ENCODE peak calls at places on chromosome 22, in six cellular contexts. One of them, this sample, is unnamed.
A peak's percentile ranks its signal among the peaks of the same experiment; 100 is the strongest.

GRCh38 chr22:49207008-49207775 is 620.5 kb downstream of the BRD1 start:
- DNase-seq in mammary epithelial cell: no peak
- DNase-seq in thoracic aorta: no peak
- DNase-seq in PC-3: no peak
- DNase-seq in pancreas: no peak
- DNase-seq in neuronal stem cell: no peak
- DNase-seq in this sample: no peak

GRCh38 chr22:32411829-32412592 is at the start of gene RTCB:
- DNase-seq in mammary epithelial cell: peak; percentile 91
- DNase-seq in thoracic aorta: peak; percentile 63
- DNase-seq in PC-3: peak; percentile 89
- DNase-seq in pancreas: peak; percentile 80
- DNase-seq in neuronal stem cell: peak; percentile 86
- DNase-seq in this sample: peak; percentile 94

GRCh38 chr22:50306753-50307749 is at the start of gene PLXNB2:
- DNase-seq in mammary epithelial cell: peak; percentile 65
- DNase-seq in thoracic aorta: no peak
- DNase-seq in PC-3: peak; percentile 72
- DNase-seq in pancreas: peak; percentile 92
- DNase-seq in neuronal stem cell: peak; percentile 82
- DNase-seq in this sample: peak; percentile 83

GRCh38 chr22:20437253-20438065 is at the start of gene SCARF2:
- DNase-seq in mammary epithelial cell: no peak
- DNase-seq in thoracic aorta: no peak
- DNase-seq in PC-3: no peak
- DNase-seq in pancreas: peak; percentile 51
- DNase-seq in neuronal stem cell: peak; percentile 56
- DNase-seq in this sample: no peak

GRCh38 chr22:31926969-31927368 is 17.4 kb upstream of the YWHAH start:
- DNase-seq in mammary epithelial cell: peak; percentile 31
- DNase-seq in thoracic aorta: no peak
- DNase-seq in PC-3: no peak
- DNase-seq in pancreas: no peak
- DNase-seq in neuronal stem cell: no peak
- DNase-seq in this sample: no peak

GRCh38 chr22:49590851-49591445 is 236.7 kb downstream of the BRD1 start:
- DNase-seq in mammary epithelial cell: no peak
- DNase-seq in thoracic aorta: no peak
- DNase-seq in PC-3: no peak
- DNase-seq in pancreas: no peak
- DNase-seq in neuronal stem cell: no peak
- DNase-seq in this sample: no peak

GRCh38 chr22:27329966-27330645 is 471.4 kb downstream of the MN1 start:
- DNase-seq in mammary epithelial cell: no peak
- DNase-seq in thoracic aorta: no peak
- DNase-seq in PC-3: no peak
- DNase-seq in pancreas: no peak
- DNase-seq in neuronal stem cell: no peak
- DNase-seq in this sample: no peak

GRCh38 chr22:25405854-25406509 is 158.5 kb upstream of the GRK3 start:
- DNase-seq in mammary epithelial cell: no peak
- DNase-seq in thoracic aorta: no peak
- DNase-seq in PC-3: no peak
- DNase-seq in pancreas: no peak
- DNase-seq in neuronal stem cell: no peak
- DNase-seq in this sample: no peak

GRCh38 chr22:39021552-39022250 is 774 bp downstream of the APOBEC3D start:
- DNase-seq in mammary epithelial cell: no peak
- DNase-seq in thoracic aorta: no peak
- DNase-seq in PC-3: no peak
- DNase-seq in pancreas: no peak
- DNase-seq in neuronal stem cell: no peak
- DNase-seq in this sample: no peak

GRCh38 chr22:23404689-23405365 is 175.3 kb downstream of the IGLL1 start:
- DNase-seq in mammary epithelial cell: no peak
- DNase-seq in thoracic aorta: no peak
- DNase-seq in PC-3: peak; percentile 31
- DNase-seq in pancreas: peak; percentile 35
- DNase-seq in neuronal stem cell: peak; percentile 67
- DNase-seq in this sample: no peak

GRCh38 chr22:29152381-29153138 is 53.1 kb upstream of the EMID1 start:
- DNase-seq in mammary epithelial cell: no peak
- DNase-seq in thoracic aorta: peak; percentile 18
- DNase-seq in PC-3: no peak
- DNase-seq in pancreas: no peak
- DNase-seq in neuronal stem cell: no peak
- DNase-seq in this sample: peak; percentile 51

GRCh38 chr22:23265389-23265700 is 85.0 kb downstream of the BCR start:
- DNase-seq in mammary epithelial cell: no peak
- DNase-seq in thoracic aorta: no peak
- DNase-seq in PC-3: no peak
- DNase-seq in pancreas: no peak
- DNase-seq in neuronal stem cell: no peak
- DNase-seq in this sample: no peak

GRCh38 chr22:48952256-48953102 is 875.2 kb downstream of the BRD1 start:
- DNase-seq in mammary epithelial cell: no peak
- DNase-seq in thoracic aorta: no peak
- DNase-seq in PC-3: no peak
- DNase-seq in pancreas: no peak
- DNase-seq in neuronal stem cell: no peak
- DNase-seq in this sample: peak; percentile 2

GRCh38 chr22:49540571-49541450 is 286.9 kb downstream of the BRD1 start:
- DNase-seq in mammary epithelial cell: no peak
- DNase-seq in thoracic aorta: no peak
- DNase-seq in PC-3: no peak
- DNase-seq in pancreas: no peak
- DNase-seq in neuronal stem cell: no peak
- DNase-seq in this sample: no peak

GRCh38 chr22:25702571-25703167 is 39.3 kb upstream of the MYO18B start:
- DNase-seq in mammary epithelial cell: peak; percentile 75
- DNase-seq in thoracic aorta: no peak
- DNase-seq in PC-3: no peak
- DNase-seq in pancreas: no peak
- DNase-seq in neuronal stem cell: no peak
- DNase-seq in this sample: no peak

GRCh38 chr22:32900856-32901255 is 99.4 kb downstream of the TIMP3 start:
- DNase-seq in mammary epithelial cell: no peak
- DNase-seq in thoracic aorta: no peak
- DNase-seq in PC-3: no peak
- DNase-seq in pancreas: no peak
- DNase-seq in neuronal stem cell: no peak
- DNase-seq in this sample: no peak

GRCh38 chr22:20205964-20206708 is 55.3 kb upstream of the CCDC188 start:
- DNase-seq in mammary epithelial cell: peak; percentile 62
- DNase-seq in thoracic aorta: no peak
- DNase-seq in PC-3: peak; percentile 48
- DNase-seq in pancreas: peak; percentile 69
- DNase-seq in neuronal stem cell: no peak
- DNase-seq in this sample: peak; percentile 82

GRCh38 chr22:22684605-22685561 is 40.5 kb downstream of the GGTLC2 start:
- DNase-seq in mammary epithelial cell: no peak
- DNase-seq in thoracic aorta: no peak
- DNase-seq in PC-3: peak; percentile 56
- DNase-seq in pancreas: no peak
- DNase-seq in neuronal stem cell: no peak
- DNase-seq in this sample: peak; percentile 44

GRCh38 chr22:49760630-49761571 is 66.8 kb downstream of the BRD1 start:
- DNase-seq in mammary epithelial cell: no peak
- DNase-seq in thoracic aorta: no peak
- DNase-seq in PC-3: no peak
- DNase-seq in pancreas: no peak
- DNase-seq in neuronal stem cell: no peak
- DNase-seq in this sample: peak; percentile 27

GRCh38 chr22:38872831-38873248 is 824 bp upstream of the CBX6 start:
- DNase-seq in mammary epithelial cell: no peak
- DNase-seq in thoracic aorta: no peak
- DNase-seq in PC-3: no peak
- DNase-seq in pancreas: peak; percentile 72
- DNase-seq in neuronal stem cell: no peak
- DNase-seq in this sample: peak; percentile 49

GRCh38 chr22:44398791-44399190 is 86.0 kb upstream of the SHISAL1 start:
- DNase-seq in mammary epithelial cell: no peak
- DNase-seq in thoracic aorta: no peak
- DNase-seq in PC-3: no peak
- DNase-seq in pancreas: no peak
- DNase-seq in neuronal stem cell: no peak
- DNase-seq in this sample: peak; percentile 8

GRCh38 chr22:42719656-42720262 is 911 bp downstream of the A4GALT start:
- DNase-seq in mammary epithelial cell: no peak
- DNase-seq in thoracic aorta: no peak
- DNase-seq in PC-3: no peak
- DNase-seq in pancreas: no peak
- DNase-seq in neuronal stem cell: no peak
- DNase-seq in this sample: no peak

GRCh38 chr22:42719133-42719532 is 1.5 kb downstream of the A4GALT start:
- DNase-seq in mammary epithelial cell: no peak
- DNase-seq in thoracic aorta: no peak
- DNase-seq in PC-3: no peak
- DNase-seq in pancreas: no peak
- DNase-seq in neuronal stem cell: no peak
- DNase-seq in this sample: no peak

GRCh38 chr22:42716221-42716620 is 4.4 kb downstream of the A4GALT start:
- DNase-seq in mammary epithelial cell: no peak
- DNase-seq in thoracic aorta: no peak
- DNase-seq in PC-3: no peak
- DNase-seq in pancreas: no peak
- DNase-seq in neuronal stem cell: no peak
- DNase-seq in this sample: no peak

GRCh38 chr22:42716649-42717127 is 4.0 kb downstream of the A4GALT start:
- DNase-seq in mammary epithelial cell: no peak
- DNase-seq in thoracic aorta: no peak
- DNase-seq in PC-3: no peak
- DNase-seq in pancreas: no peak
- DNase-seq in neuronal stem cell: no peak
- DNase-seq in this sample: no peak

DNA sequence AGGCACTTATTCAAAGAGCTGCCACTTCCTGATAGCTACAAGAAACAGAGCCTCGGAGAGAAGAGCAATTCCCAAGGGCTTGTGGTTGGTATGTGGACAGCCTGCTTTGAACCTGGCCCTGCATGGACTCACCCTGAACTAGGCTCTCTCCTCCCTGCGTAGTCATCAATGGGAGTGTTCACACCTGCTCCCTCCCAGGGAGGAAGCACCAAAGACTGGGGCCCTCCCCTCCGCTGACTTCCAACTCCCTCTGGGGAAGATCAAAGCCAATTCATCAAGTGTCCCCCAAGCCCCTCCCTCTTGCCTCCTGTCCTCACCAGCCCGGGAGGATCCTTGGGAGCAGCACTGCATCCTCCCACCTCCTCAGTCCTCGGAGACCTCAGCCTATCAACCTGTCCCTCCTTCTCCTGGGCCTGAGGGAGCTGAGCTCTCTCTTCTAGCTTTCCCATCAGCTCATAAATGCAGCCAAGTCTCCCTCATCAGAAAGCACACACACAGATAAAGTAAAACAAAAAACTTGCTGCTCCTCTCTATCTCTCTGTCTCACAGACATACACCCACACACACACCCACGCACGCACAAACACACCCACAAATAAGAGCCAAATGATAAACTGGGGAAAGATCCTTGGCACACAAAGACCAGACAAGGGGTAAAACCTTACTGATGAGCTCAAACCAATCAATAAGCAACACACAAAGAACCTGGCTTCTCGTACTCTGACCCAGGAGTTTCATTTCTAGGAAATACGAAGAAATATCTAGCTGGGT is 3.3 kb downstream of the A4GALT start:
- DNase-seq in mammary epithelial cell: peak; percentile 11
- DNase-seq in thoracic aorta: no peak
- DNase-seq in PC-3: no peak
- DNase-seq in pancreas: no peak
- DNase-seq in neuronal stem cell: no peak
- DNase-seq in this sample: no peak
- H3K4me3 ChIP-seq in mammary epithelial cell: no peak overlapping the region
- H3K4me3 ChIP-seq in thoracic aorta: no peak overlapping the region
- H3K4me3 ChIP-seq in PC-3: no peak overlapping the region
- H3K4me3 ChIP-seq in pancreas: no peak overlapping the region
- H3K4me3 ChIP-seq in neuronal stem cell: no peak overlapping the region
- H3K4me3 ChIP-seq in this sample: no peak overlapping the region

DNA sequence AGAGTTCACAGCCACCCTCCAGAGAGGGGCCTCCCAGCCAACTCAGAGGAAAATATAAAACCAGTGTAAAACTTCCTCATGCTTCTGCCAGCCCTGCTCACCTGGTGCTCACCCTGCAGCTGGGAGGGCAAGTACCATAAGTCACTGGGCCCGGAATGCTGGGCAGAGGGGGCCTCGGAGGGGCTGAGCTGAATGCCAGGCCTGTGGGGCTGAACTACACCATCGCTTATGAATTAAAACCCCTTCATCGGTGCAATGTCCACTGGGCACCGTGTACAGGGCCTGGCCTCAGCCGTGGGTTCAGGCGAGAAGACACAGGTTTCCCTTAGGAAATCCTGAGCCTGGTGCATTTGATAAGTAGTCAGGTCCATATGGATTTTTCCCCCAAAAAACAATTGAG is 828.6 kb downstream of the TBC1D22A start:
- DNase-seq in mammary epithelial cell: no peak
- DNase-seq in thoracic aorta: no peak
- DNase-seq in PC-3: no peak
- DNase-seq in pancreas: no peak
- DNase-seq in neuronal stem cell: no peak
- DNase-seq in this sample: no peak
- H3K9me3 ChIP-seq in mammary epithelial cell: peaks cover 47% of the 10 kb centered on the region
- H3K9me3 ChIP-seq in thoracic aorta: no peaks in the 10 kb centered on the region
- H3K9me3 ChIP-seq in PC-3: no peaks in the 10 kb centered on the region
- H3K9me3 ChIP-seq in pancreas: no peaks in the 10 kb centered on the region
- H3K9me3 ChIP-seq in neuronal stem cell: peaks cover 49% of the 10 kb centered on the region
- H3K9me3 ChIP-seq in this sample: no peaks in the 10 kb centered on the region

GRCh38 chr22:45608763-45609180 is 62.9 kb upstream of the ATXN10 start:
- DNase-seq in mammary epithelial cell: peak; percentile 83
- DNase-seq in thoracic aorta: no peak
- DNase-seq in PC-3: peak; percentile 87
- DNase-seq in pancreas: no peak
- DNase-seq in neuronal stem cell: no peak
- DNase-seq in this sample: no peak
- H3K27ac ChIP-seq in mammary epithelial cell: no peak overlapping the region
- H3K27ac ChIP-seq in thoracic aorta: no peak overlapping the region
- H3K27ac ChIP-seq in PC-3: peak overlapping the region; percentile 98
- H3K27ac ChIP-seq in pancreas: no peak overlapping the region
- H3K27ac ChIP-seq in neuronal stem cell: no peak overlapping the region
- H3K27ac ChIP-seq in this sample: no peak overlapping the region

GRCh38 chr22:46263208-46263575 is at the start of gene PKDREJ:
- DNase-seq in mammary epithelial cell: no peak
- DNase-seq in thoracic aorta: no peak
- DNase-seq in PC-3: no peak
- DNase-seq in pancreas: no peak
- DNase-seq in neuronal stem cell: no peak
- DNase-seq in this sample: no peak
- H3K4me3 ChIP-seq in mammary epithelial cell: no peak within 1 kb of the TSS
- H3K4me3 ChIP-seq in thoracic aorta: peak within 1 kb of the TSS; percentile 66
- H3K4me3 ChIP-seq in PC-3: no peak within 1 kb of the TSS
- H3K4me3 ChIP-seq in pancreas: no peak within 1 kb of the TSS
- H3K4me3 ChIP-seq in neuronal stem cell: peak within 1 kb of the TSS; percentile 64
- H3K4me3 ChIP-seq in this sample: no peak within 1 kb of the TSS

This sample was measured in colonic mucosa.